ENCODE peak calls at places on chromosomes 3 and 15, in five cellular contexts. One of them, this sample, is unnamed.
A peak's percentile ranks its signal among the peaks of the same experiment; 100 is the strongest.

GRCh38 chr3:49883992-49884391 is 14.3 kb upstream of the CAMKV start:
- ATAC-seq in central memory CD8-positive, alpha-beta T cell: no peak
- ATAC-seq in activated naive CD4-positive, alpha-beta T cell treated with anti-CD3 and anti-CD28 coated beads, Interleukin-2, amount 50 U/mL, for 72 hours: no peak
- ATAC-seq in activated CD8-positive, alpha-beta T cell treated with anti-CD3 and anti-CD28 coated beads for 36 hours: no peak
- ATAC-seq in stimulated activated effector memory CD8-positive, alpha-beta T cell treated with anti-CD3 and anti-CD28 coated beads, Interleukin-12 subunit alpha, Interleukin-12 subunit beta, amount 100 ng/mL, for 72 hours: no peak
- ATAC-seq in this sample: no peak

GRCh38 chr3:189297957-189298356 is 126.2 kb downstream of the TPRG1 start:
- ATAC-seq in central memory CD8-positive, alpha-beta T cell: no peak
- ATAC-seq in activated CD8-positive, alpha-beta T cell treated with anti-CD3 and anti-CD28 coated beads for 36 hours: no peak
- ATAC-seq in activated naive CD4-positive, alpha-beta T cell treated with anti-CD3 and anti-CD28 coated beads, Interleukin-2, amount 50 U/mL, for 72 hours: no peak
- ATAC-seq in stimulated activated effector memory CD8-positive, alpha-beta T cell treated with anti-CD3 and anti-CD28 coated beads, Interleukin-12 subunit alpha, Interleukin-12 subunit beta, amount 100 ng/mL, for 72 hours: no peak
- ATAC-seq in this sample: no peak

GRCh38 chr3:17315905-17316304 is 426.5 kb downstream of the TBC1D5 start:
- ATAC-seq in activated CD8-positive, alpha-beta T cell treated with anti-CD3 and anti-CD28 coated beads for 36 hours: no peak
- ATAC-seq in activated naive CD4-positive, alpha-beta T cell treated with anti-CD3 and anti-CD28 coated beads, Interleukin-2, amount 50 U/mL, for 72 hours: no peak
- ATAC-seq in stimulated activated effector memory CD8-positive, alpha-beta T cell treated with anti-CD3 and anti-CD28 coated beads, Interleukin-12 subunit alpha, Interleukin-12 subunit beta, amount 100 ng/mL, for 72 hours: no peak
- ATAC-seq in central memory CD8-positive, alpha-beta T cell: no peak
- ATAC-seq in this sample: no peak

GRCh38 chr3:101702726-101703125 is 16.2 kb upstream of the RPL24 start:
- ATAC-seq in activated CD8-positive, alpha-beta T cell treated with anti-CD3 and anti-CD28 coated beads for 36 hours: no peak
- ATAC-seq in stimulated activated effector memory CD8-positive, alpha-beta T cell treated with anti-CD3 and anti-CD28 coated beads, Interleukin-12 subunit alpha, Interleukin-12 subunit beta, amount 100 ng/mL, for 72 hours: no peak
- ATAC-seq in central memory CD8-positive, alpha-beta T cell: no peak
- ATAC-seq in activated naive CD4-positive, alpha-beta T cell treated with anti-CD3 and anti-CD28 coated beads, Interleukin-2, amount 50 U/mL, for 72 hours: no peak
- ATAC-seq in this sample: no peak

GRCh38 chr3:194446754-194447153 is 40.0 kb downstream of the ATP13A3 start:
- ATAC-seq in stimulated activated effector memory CD8-positive, alpha-beta T cell treated with anti-CD3 and anti-CD28 coated beads, Interleukin-12 subunit alpha, Interleukin-12 subunit beta, amount 100 ng/mL, for 72 hours: no peak
- ATAC-seq in activated naive CD4-positive, alpha-beta T cell treated with anti-CD3 and anti-CD28 coated beads, Interleukin-2, amount 50 U/mL, for 72 hours: no peak
- ATAC-seq in central memory CD8-positive, alpha-beta T cell: no peak
- ATAC-seq in activated CD8-positive, alpha-beta T cell treated with anti-CD3 and anti-CD28 coated beads for 36 hours: no peak
- ATAC-seq in this sample: no peak

GRCh38 chr3:112813723-112814171 is 32.9 kb downstream of the CD200R1L start:
- ATAC-seq in activated naive CD4-positive, alpha-beta T cell treated with anti-CD3 and anti-CD28 coated beads, Interleukin-2, amount 50 U/mL, for 72 hours: no peak
- ATAC-seq in central memory CD8-positive, alpha-beta T cell: peak; percentile 71
- ATAC-seq in activated CD8-positive, alpha-beta T cell treated with anti-CD3 and anti-CD28 coated beads for 36 hours: no peak
- ATAC-seq in stimulated activated effector memory CD8-positive, alpha-beta T cell treated with anti-CD3 and anti-CD28 coated beads, Interleukin-12 subunit alpha, Interleukin-12 subunit beta, amount 100 ng/mL, for 72 hours: no peak
- ATAC-seq in this sample: peak; percentile 50

GRCh38 chr3:129310612-129311011 is 31.9 kb downstream of the HMCES start:
- ATAC-seq in activated naive CD4-positive, alpha-beta T cell treated with anti-CD3 and anti-CD28 coated beads, Interleukin-2, amount 50 U/mL, for 72 hours: no peak
- ATAC-seq in central memory CD8-positive, alpha-beta T cell: no peak
- ATAC-seq in activated CD8-positive, alpha-beta T cell treated with anti-CD3 and anti-CD28 coated beads for 36 hours: no peak
- ATAC-seq in stimulated activated effector memory CD8-positive, alpha-beta T cell treated with anti-CD3 and anti-CD28 coated beads, Interleukin-12 subunit alpha, Interleukin-12 subunit beta, amount 100 ng/mL, for 72 hours: no peak
- ATAC-seq in this sample: no peak

GRCh38 chr15:38642689-38643270 is 78.2 kb upstream of the RASGRP1 start:
- ATAC-seq in activated naive CD4-positive, alpha-beta T cell treated with anti-CD3 and anti-CD28 coated beads, Interleukin-2, amount 50 U/mL, for 72 hours: no peak
- ATAC-seq in stimulated activated effector memory CD8-positive, alpha-beta T cell treated with anti-CD3 and anti-CD28 coated beads, Interleukin-12 subunit alpha, Interleukin-12 subunit beta, amount 100 ng/mL, for 72 hours: no peak
- ATAC-seq in activated CD8-positive, alpha-beta T cell treated with anti-CD3 and anti-CD28 coated beads for 36 hours: no peak
- ATAC-seq in central memory CD8-positive, alpha-beta T cell: no peak
- ATAC-seq in this sample: no peak